ENCODE peak calls at places on chromosomes 1 and 21, in five cellular contexts. Z, Q, H, P and B are unnamed samples.

GRCh38 chr1:15173863-15174614 is 20.5 kb downstream of the TMEM51 start:
- DNase-seq in H (no peak), Z (no peak), P (peak), Q (no peak), B (no peak)

GRCh38 chr1:67838180-67838912 is 5.1 kb upstream of the GNG12 start:
- DNase-seq in P (no peak), H (peak), Z (no peak), Q (no peak), B (no peak)

GRCh38 chr1:6269997-6270401 is 9.1 kb upstream of the GPR153 start:
- DNase-seq in Z (peak), H (no peak), P (peak), Q (no peak), B (no peak)

GRCh38 chr1:227035316-227035715 is 95.2 kb downstream of the COQ8A start:
- DNase-seq in P (no peak), Q (no peak), Z (no peak), H (no peak), B (no peak)

GRCh38 chr1:202343652-202344349 is 2.1 kb upstream of the UBE2T start:
- DNase-seq in Z (peak), P (no peak), H (peak), Q (peak), B (no peak)

GRCh38 chr1:95888877-95889799 is 655.1 kb downstream of the RWDD3 start:
- DNase-seq in H (peak), Q (no peak), P (no peak), Z (peak), B (no peak)

GRCh38 chr1:151054971-151055547 is 4.4 kb downstream of the CDC42SE1 start:
- DNase-seq in Z (no peak), H (no peak), Q (no peak), P (no peak), B (no peak)

GRCh38 chr1:192884241-192884640 is 75.4 kb downstream of the RGS2 start:
- DNase-seq in H (no peak), Z (no peak), P (no peak), Q (no peak), B (no peak)

GRCh38 chr21:26491663-26492062 is 81.4 kb downstream of the CYYR1 start:
- DNase-seq in Z (no peak), Q (no peak), P (no peak), H (no peak), B (no peak)

GRCh38 chr1:162902372-162902771 is 41.4 kb upstream of the CCDC190 start:
- DNase-seq in H (peak), Z (peak), Q (no peak), P (no peak), B (no peak)

GRCh38 chr1:95321516-95321915 is 87.5 kb downstream of the RWDD3 start:
- DNase-seq in Z (peak), P (no peak), Q (no peak), H (no peak), B (no peak)

GRCh38 chr1:93689521-93690223 is 8.0 kb upstream of the BCAR3 start:
- DNase-seq in Q (no peak), H (no peak), P (no peak), Z (no peak), B (no peak)

GRCh38 chr1:151147132-151147503 is 687 bp upstream of the SEMA6C start:
- DNase-seq in P (no peak), Q (no peak), Z (no peak), H (no peak), B (no peak)

GRCh38 chr1:203084588-203085527 is 954 bp downstream of the MYOG start:
- DNase-seq in Z (no peak), P (no peak), Q (peak), H (no peak), B (peak)

GRCh38 chr21:38797470-38797869 is 8.3 kb upstream of the ETS2 start:
- DNase-seq in Z (peak), Q (no peak), H (no peak), P (peak), B (no peak)

GRCh38 chr1:58929667-58930325 is 145.9 kb upstream of the JUN start:
- DNase-seq in Z (no peak), Q (no peak), H (no peak), P (peak), B (no peak)

GRCh38 chr1:152107984-152108898 is 7.0 kb downstream of the TCHH start:
- DNase-seq in Z (peak), Q (no peak), H (peak), P (no peak), B (no peak)

GRCh38 chr1:62213075-62213914 is 18.6 kb downstream of the L1TD1 start:
- DNase-seq in P (no peak), Q (no peak), Z (no peak), H (no peak), B (no peak)

GRCh38 chr1:54774820-54775498 is 10.6 kb upstream of the PARS2 start:
- DNase-seq in Z (peak), Q (no peak), P (no peak), H (peak), B (no peak)

GRCh38 chr1:47934243-47934805 is 62.9 kb downstream of the TRABD2B start:
- DNase-seq in P (peak), Z (peak), H (peak), Q (no peak), B (no peak)

GRCh38 chr1:1426496-1426960 is 5.5 kb upstream of the ANKRD65 start:
- DNase-seq in H (no peak), Z (no peak), Q (peak), P (no peak), B (no peak)

GRCh38 chr21:46311568-46311967 is 12.1 kb downstream of the C21orf58 start:
- DNase-seq in P (no peak), Z (no peak), H (no peak), Q (no peak), B (no peak)

GRCh38 chr1:85323770-85324169 is 47.3 kb upstream of the BCL10 start:
- DNase-seq in P (no peak), Z (no peak), Q (no peak), H (no peak), B (no peak)

GRCh38 chr1:77120950-77121349 is 98.3 kb downstream of the PIGK start:
- DNase-seq in P (no peak), H (peak), Z (no peak), Q (no peak), B (no peak)

GRCh38 chr1:222616535-222616934 is 1.4 kb upstream of the MIA3 start:
- DNase-seq in Q (no peak), H (peak), P (no peak), Z (peak), B (no peak)

GRCh38 chr1:112701227-112702066 is 5.5 kb downstream of the RHOC start:
- DNase-seq in P (no peak), H (no peak), Z (peak), Q (no peak), B (no peak)

GRCh38 chr1:112699425-112700144 is 7.3 kb downstream of the RHOC start:
- DNase-seq in H (no peak), P (no peak), Q (no peak), Z (no peak), B (no peak)

GRCh38 chr1:112702067-112702395 is 4.9 kb downstream of the RHOC start:
- DNase-seq in P (no peak), Q (no peak), Z (peak), H (no peak), B (no peak)

GRCh38 chr1:112698366-112699310 is 8.3 kb downstream of the RHOC start:
- DNase-seq in P (peak), Z (no peak), H (no peak), Q (no peak), B (no peak)

GRCh38 chr1:112700290-112701226 is 6.4 kb downstream of the RHOC start:
- DNase-seq in Q (peak), H (peak), Z (peak), P (peak), B (peak)
- TF ChIP-seq CTCF in Q (no peak), H (no peak), Z (no peak), P (peak), B (no peak)

GRCh38 chr1:81801032-81801833 is 499 bp downstream of the ADGRL2 start:
- DNase-seq in H (peak), Z (peak), Q (peak), P (peak), B (peak)

GRCh38 chr1:81804320-81804719 is 3.6 kb downstream of the ADGRL2 start:
- DNase-seq in H (no peak), P (no peak), Z (no peak), Q (no peak), B (no peak)

GRCh38 chr1:81801834-81802531 is 1.2 kb downstream of the ADGRL2 start:
- DNase-seq in H (peak), Z (peak), P (no peak), Q (peak), B (peak)

GRCh38 chr1:81803423-81804103 is 2.8 kb downstream of the ADGRL2 start:
- DNase-seq in H (peak), Q (no peak), Z (peak), P (no peak), B (no peak)

GRCh38 chr1:81802601-81803422 is 2.1 kb downstream of the ADGRL2 start:
- DNase-seq in P (peak), H (peak), Z (peak), Q (peak), B (peak)
- TF ChIP-seq CTCF in P (peak), H (peak), Z (peak), Q (no peak), B (no peak)

GRCh38 chr1:36710008-36710407 is 227.3 kb upstream of the CSF3R start:
- DNase-seq in P (no peak), Q (no peak), Z (no peak), H (no peak), B (no peak)
- TF ChIP-seq CTCF in P (no peak), Q (no peak), Z (no peak), H (no peak), B (no peak)

GRCh38 chr1:91053630-91054029 is 31.8 kb upstream of the ZNF644 start:
- DNase-seq in Q (no peak), H (no peak), Z (no peak), P (no peak), B (no peak)
- TF ChIP-seq CTCF in Q (no peak), H (no peak), Z (no peak), P (no peak), B (no peak)

GRCh38 chr1:235783148-235783776 is 83.4 kb downstream of the LYST start:
- DNase-seq in H (peak), Q (peak), Z (peak), P (no peak), B (no peak)
- TF ChIP-seq CTCF in H (peak), Q (no peak), Z (peak), P (peak), B (no peak)